ENCODE peak calls at places on chromosomes 2 and 18, in four cellular contexts. Z, U, O and L are unnamed samples.

GRCh38 chr2:187453078-187453641 is 5.1 kb upstream of the CALCRL start:
- DNase-seq in Z (no peak), U (peak), O (no peak), L (no peak)

GRCh38 chr2:105563000-105563719 is 164.3 kb upstream of the FHL2 start:
- DNase-seq in Z (no peak), U (no peak), O (no peak), L (no peak)

GRCh38 chr2:240393831-240394410 is 41.5 kb upstream of the GPC1 start:
- DNase-seq in Z (peak), U (no peak), O (no peak), L (peak)

GRCh38 chr2:37843554-37843953 is 81.5 kb upstream of the RMDN2 start:
- DNase-seq in Z (no peak), U (peak), O (no peak), L (no peak)

GRCh38 chr18:48453330-48454063 is 44.3 kb upstream of the ZBTB7C start:
- DNase-seq in Z (no peak), U (no peak), O (no peak), L (no peak)

GRCh38 chr2:127448526-127448925 is 30.3 kb downstream of the PROC start:
- DNase-seq in Z (no peak), U (no peak), O (peak), L (no peak)

GRCh38 chr2:38823386-38823785 is 45.4 kb downstream of the GEMIN6 start:
- DNase-seq in Z (no peak), U (no peak), O (no peak), L (no peak)

GRCh38 chr2:23618696-23619530 is 233.9 kb downstream of the KLHL29 start:
- DNase-seq in Z (peak), U (no peak), O (no peak), L (no peak)

GRCh38 chr2:46937457-46937856 is 21.9 kb upstream of the MCFD2 start:
- DNase-seq in Z (no peak), U (peak), O (no peak), L (no peak)

GRCh38 chr2:134103196-134103595 is 150.7 kb upstream of the MGAT5 start:
- DNase-seq in Z (no peak), U (no peak), O (no peak), L (no peak)

GRCh38 chr2:174336403-174337336 is 1.9 kb downstream of the SP9 start:
- DNase-seq in Z (peak), U (peak), O (no peak), L (peak)

GRCh38 chr2:241659150-241659739 is 21.8 kb downstream of the ATG4B start:
- DNase-seq in Z (no peak), U (peak), O (no peak), L (peak)

GRCh38 chr2:76763276-76763675 is 758.9 kb downstream of the LRRTM4 start:
- DNase-seq in Z (no peak), U (no peak), O (no peak), L (no peak)
- H3K4me3 ChIP-seq in Z (no peak), U (no peak), O (no peak), L (no peak)

GRCh38 chr2:205030695-205031094 is 485.4 kb downstream of the PARD3B start:
- DNase-seq in Z (no peak), U (no peak), O (no peak), L (no peak)

GRCh38 chr2:205020673-205021072 is 475.4 kb downstream of the PARD3B start:
- DNase-seq in Z (no peak), U (no peak), O (no peak), L (no peak)

GRCh38 chr2:205022751-205023150 is 477.5 kb downstream of the PARD3B start:
- DNase-seq in Z (no peak), U (no peak), O (no peak), L (no peak)

GRCh38 chr2:205025580-205026240 is 480.4 kb downstream of the PARD3B start:
- DNase-seq in Z (no peak), U (no peak), O (no peak), L (no peak)

GRCh38 chr2:205024822-205025518 is 479.7 kb downstream of the PARD3B start:
- DNase-seq in Z (no peak), U (no peak), O (peak), L (no peak)
- H3K4me3 ChIP-seq in Z (no peak), U (no peak), O (peak), L (no peak)

GRCh38 chr2:43133336-43133707 is 93.1 kb downstream of the ZFP36L2 start:
- DNase-seq in Z (no peak), U (no peak), O (no peak), L (no peak)
- H3K4me3 ChIP-seq in Z (no peak), U (no peak), O (no peak), L (no peak)

DNA sequence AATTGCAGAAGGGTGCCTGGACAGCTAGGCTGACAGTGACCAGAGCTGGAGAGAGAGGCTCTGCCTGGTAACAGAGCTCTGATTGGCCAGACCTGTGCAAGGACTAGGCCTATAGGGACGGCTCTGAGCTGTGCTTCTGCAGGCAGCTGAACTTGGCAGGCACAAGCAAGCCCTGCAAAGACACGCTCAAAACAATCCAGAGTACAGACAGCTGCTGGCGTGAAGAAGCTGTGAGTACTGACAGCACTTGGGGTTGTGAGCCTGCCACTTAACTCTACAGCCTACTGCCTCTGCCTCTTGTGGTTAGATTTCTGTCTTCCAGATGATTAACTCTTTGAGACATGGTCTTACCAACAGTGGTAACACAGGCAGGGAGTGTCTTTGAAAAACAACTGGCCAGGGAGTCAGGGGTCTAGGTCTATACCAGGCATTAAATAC is 568.6 kb downstream of the TNS1 start:
- DNase-seq in Z (peak), U (peak), O (peak), L (peak)
- H3K4me3 ChIP-seq in Z (no peak), U (no peak), O (peak), L (no peak)

GRCh38 chr2:56831780-56832179 is 648.0 kb downstream of the CCDC85A start:
- DNase-seq in Z (no peak), U (no peak), O (no peak), L (no peak)
- H3K4me3 ChIP-seq in Z (no peak), U (no peak), O (no peak), L (no peak)

GRCh38 chr18:63159590-63159989 is 160.0 kb downstream of the BCL2 start:
- DNase-seq in Z (no peak), U (no peak), O (no peak), L (no peak)
- H3K4me3 ChIP-seq in Z (no peak), U (no peak), O (no peak), L (no peak)

DNA sequence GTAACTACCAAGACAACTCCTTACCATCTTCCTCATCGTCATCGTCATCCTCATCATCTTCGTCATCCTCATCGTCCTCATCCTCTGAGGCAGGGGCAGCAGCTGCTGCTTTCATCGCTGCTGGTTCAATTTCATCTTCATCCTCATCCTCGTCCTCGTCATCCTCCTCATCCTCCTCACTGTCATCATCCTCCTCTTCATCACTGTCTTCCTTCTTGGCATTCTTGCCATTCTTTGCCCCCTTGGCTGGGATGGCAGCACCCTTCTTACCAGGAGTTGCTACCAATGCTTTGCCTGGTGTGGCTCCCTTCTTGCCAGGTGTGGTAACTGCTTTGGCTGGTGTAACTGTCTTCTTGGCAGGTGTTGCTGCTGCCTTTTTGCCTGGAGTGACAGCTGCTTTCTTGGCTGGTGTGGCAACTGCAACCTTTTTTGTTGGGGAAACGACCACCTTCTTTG is 2.7 kb downstream of the NCL start:
- DNase-seq in Z (no peak), U (no peak), O (no peak), L (no peak)
- H3K4me3 ChIP-seq in Z (no peak), U (peak), O (no peak), L (peak)

DNA sequence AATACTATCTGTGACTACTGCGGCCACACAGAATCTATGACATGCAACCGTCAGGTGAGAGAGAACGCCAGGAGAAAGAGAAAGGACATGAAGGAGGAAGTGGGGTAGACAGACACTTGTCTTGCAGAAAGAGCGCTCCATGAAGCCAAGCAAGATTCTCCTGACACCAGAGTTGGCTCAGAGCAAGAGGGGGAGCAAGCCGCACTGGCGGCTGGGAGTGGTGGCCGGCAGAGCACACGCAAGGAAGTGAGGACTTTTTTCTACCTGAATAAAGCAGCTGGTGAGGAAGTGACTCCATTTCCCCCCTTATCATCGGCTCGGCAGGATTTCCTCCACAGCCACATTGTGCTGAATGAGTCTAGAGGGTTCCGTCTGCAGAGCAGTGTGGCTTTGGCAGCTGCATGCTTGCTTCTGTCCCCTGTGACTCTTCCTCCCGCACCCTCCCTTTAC is 181.5 kb downstream of the BCL2 start:
- DNase-seq in Z (no peak), U (no peak), O (no peak), L (no peak)
- H3K4me3 ChIP-seq in Z (peak), U (peak), O (peak), L (no peak)

DNA sequence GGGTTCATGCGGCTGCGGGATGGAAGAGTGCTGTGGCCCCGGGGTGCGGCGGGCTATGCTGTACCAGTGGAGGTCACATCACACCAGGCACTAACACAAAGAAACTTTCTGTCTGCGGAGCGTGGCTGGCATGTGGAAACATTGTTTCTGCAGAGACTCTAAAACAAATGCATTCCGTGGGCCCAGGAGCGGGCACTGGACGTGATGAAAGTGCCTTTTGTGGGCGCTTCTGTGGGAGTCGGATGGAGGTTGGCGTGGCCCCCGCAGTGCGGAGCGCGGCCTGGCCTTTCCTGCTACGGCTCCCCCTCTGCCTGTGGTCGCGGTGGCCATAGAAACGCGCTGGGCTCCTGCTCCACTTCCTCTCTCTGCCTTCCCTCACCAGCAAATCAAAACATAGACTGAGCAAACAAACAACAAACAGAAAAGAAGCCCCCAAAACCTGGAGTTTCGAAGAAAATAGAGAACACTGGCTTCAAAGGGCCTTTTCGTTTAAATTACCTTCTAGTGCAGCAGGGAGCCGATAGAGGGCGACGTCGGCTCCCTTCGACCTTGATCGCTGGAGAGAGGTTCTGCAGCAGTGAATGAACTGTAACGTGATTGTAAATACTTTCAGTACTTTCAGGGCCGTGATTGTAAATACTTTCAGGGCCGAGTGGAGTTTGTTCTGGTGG is 51.4 kb downstream of the KIF5C start:
- DNase-seq in Z (peak), U (peak), O (no peak), L (peak)
- H3K4me3 ChIP-seq in Z (peak), U (no peak), O (no peak), L (no peak)